ENCODE peak calls at places on chromosomes 7 and 10, in ten cellular contexts. S, M, W, A, C, L, F, B, V and R are unnamed samples.
A peak's percentile ranks its signal among the peaks of the same experiment; 100 is the strongest.

GRCh38 chr7:68073701-68074100 is 1077.1 kb downstream of the TYW1 start:
- DNase-seq in A (no peak), L (no peak), F (no peak), S (no peak), B (no peak), V (no peak), W (no peak), C (no peak), M (no peak), R (no peak)

GRCh38 chr10:78333362-78334143 is 299.9 kb downstream of the RPS24 start:
- DNase-seq in S (no peak), M (no peak), F (no peak), A (no peak), L (no peak), V (peak; percentile 6), W (no peak), B (no peak), C (no peak), R (no peak)

GRCh38 chr10:98608417-98608816 is 161.7 kb upstream of the HPS1 start:
- DNase-seq in M (no peak), F (no peak), S (no peak), L (peak; percentile 60), A (no peak), C (no peak), B (peak; percentile 9), V (no peak), W (no peak), R (no peak)

GRCh38 chr7:132757778-132758177 is 181.5 kb upstream of the PLXNA4 start:
- DNase-seq in W (no peak), B (no peak), F (no peak), V (no peak), L (no peak), M (no peak), C (no peak), A (no peak), S (no peak), R (no peak)

GRCh38 chr10:32972929-32973328 is 14.9 kb upstream of the ITGB1 start:
- DNase-seq in C (no peak), B (no peak), M (no peak), L (no peak), A (no peak), F (no peak), V (no peak), S (no peak), W (no peak), R (no peak)

GRCh38 chr7:30159698-30160143 is 24.9 kb downstream of the MTURN start:
- DNase-seq in S (no peak), A (peak; percentile 29), F (no peak), B (no peak), W (peak; percentile 66), V (no peak), L (no peak), M (no peak), C (no peak), R (no peak)

GRCh38 chr7:102917436-102918353 is 4.9 kb downstream of the LRRC17 start:
- DNase-seq in S (no peak), W (no peak), A (no peak), M (no peak), B (no peak), L (no peak), F (no peak), C (no peak), V (no peak), R (no peak)

GRCh38 chr10:80382989-80383388 is 25.4 kb upstream of the PRXL2A start:
- DNase-seq in B (peak; percentile 7), W (peak; percentile 73), V (peak; percentile 50), F (peak; percentile 6), A (peak; percentile 67), M (peak; percentile 58), S (peak; percentile 8), C (no peak), L (peak; percentile 46), R (no peak)

GRCh38 chr10:96587255-96588059 is 645 bp upstream of the TM9SF3 start:
- DNase-seq in W (peak; percentile 66), F (peak; percentile 27), M (no peak), V (no peak), A (peak; percentile 34), L (peak; percentile 63), C (no peak), B (no peak), S (peak; percentile 46), R (no peak)